ENCODE peak calls at places on chromosomes 2 and 18, in eight cellular contexts. Y is lower lobe of right lung; I is CD4-positive, CD25-positive, alpha-beta regulatory T cell; B is PC-9; Z is heart right ventricle; O is breast epithelium; M is tibial nerve; V is PC-3. F is an unnamed sample.

GRCh38 chr2:30410217-30410616 is 36.8 kb upstream of the LCLAT1 start:
- DNase-seq in Y (no peak), I (no peak), B (peak; percentile 84), Z (no peak), O (no peak), M (no peak), V (peak; percentile 64), F (no peak)

GRCh38 chr2:213991454-213992108 is 419.3 kb upstream of the VWC2L start:
- DNase-seq in Y (no peak), I (no peak), B (no peak), Z (no peak), O (no peak), M (no peak), V (peak; percentile 25), F (no peak)

GRCh38 chr2:205477016-205477705 is 205.1 kb upstream of the NRP2 start:
- DNase-seq in Y (no peak), I (no peak), B (no peak), Z (no peak), O (no peak), M (no peak), V (peak; percentile 26), F (no peak)

GRCh38 chr2:127811397-127811860 is 458 bp upstream of the WDR33 start:
- DNase-seq in Y (peak; percentile 53), I (no peak), B (no peak), Z (peak; percentile 21), O (no peak), M (no peak), V (no peak), F (no peak)

GRCh38 chr2:52405958-52406357 is 1361.6 kb upstream of the CHAC2 start:
- DNase-seq in Y (no peak), I (no peak), B (no peak), Z (no peak), O (no peak), M (no peak), V (no peak), F (no peak)

GRCh38 chr2:160255401-160255800 is 55.3 kb upstream of the ITGB6 start:
- DNase-seq in Y (no peak), I (no peak), B (no peak), Z (no peak), O (no peak), M (no peak), V (no peak), F (no peak)

GRCh38 chr2:224347181-224348051 is 54.5 kb downstream of the FAM124B start:
- DNase-seq in Y (no peak), I (no peak), B (no peak), Z (no peak), O (no peak), M (no peak), V (peak; percentile 28), F (no peak)

GRCh38 chr2:224832207-224832606 is 116.0 kb upstream of the CCDC195 start:
- DNase-seq in Y (no peak), I (no peak), B (no peak), Z (no peak), O (no peak), M (no peak), V (no peak), F (no peak)

GRCh38 chr18:52242711-52243110 is 97.3 kb upstream of the DCC start:
- DNase-seq in Y (no peak), I (no peak), B (no peak), Z (no peak), O (no peak), M (no peak), V (no peak), F (no peak)

GRCh38 chr2:28377984-28378678 is 14.5 kb upstream of the FOSL2 start:
- DNase-seq in Y (peak; percentile 80), I (no peak), B (peak; percentile 63), Z (no peak), O (peak; percentile 70), M (no peak), V (peak; percentile 15), F (no peak)

GRCh38 chr2:205802069-205802468 is 119.8 kb downstream of the NRP2 start:
- DNase-seq in Y (no peak), I (no peak), B (no peak), Z (no peak), O (no peak), M (no peak), V (no peak), F (no peak)

GRCh38 chr2:168060956-168061750 is 186.2 kb downstream of the STK39 start:
- DNase-seq in Y (no peak), I (no peak), B (no peak), Z (no peak), O (no peak), M (no peak), V (peak; percentile 36), F (no peak)

GRCh38 chr2:98464772-98465310 is 20.2 kb downstream of the INPP4A start:
- DNase-seq in Y (no peak), I (no peak), B (no peak), Z (no peak), O (no peak), M (no peak), V (no peak), F (peak; percentile 62)

GRCh38 chr2:207939342-207940108 is 85.8 kb downstream of the PLEKHM3 start:
- DNase-seq in Y (no peak), I (no peak), B (no peak), Z (no peak), O (no peak), M (no peak), V (peak; percentile 68), F (no peak)

GRCh38 chr18:48228301-48228715 is 180.9 kb downstream of the ZBTB7C start:
- DNase-seq in Y (peak; percentile 67), I (no peak), B (peak; percentile 78), Z (peak; percentile 57), O (no peak), M (peak; percentile 54), V (peak; percentile 39), F (no peak)

GRCh38 chr2:201680743-201681142 is 17.7 kb downstream of the MPP4 start:
- DNase-seq in Y (no peak), I (no peak), B (no peak), Z (no peak), O (no peak), M (no peak), V (peak; percentile 54), F (no peak)

GRCh38 chr2:241924069-241924908 is 54.8 kb downstream of the RTP5 start:
- DNase-seq in Y (no peak), I (no peak), B (no peak), Z (no peak), O (peak; percentile 20), M (no peak), V (no peak), F (no peak)

GRCh38 chr2:240873805-240874714 is 5.4 kb downstream of the AGXT start:
- DNase-seq in Y (peak; percentile 35), I (no peak), B (no peak), Z (no peak), O (no peak), M (no peak), V (no peak), F (no peak)

GRCh38 chr18:45670281-45670962 is 53.6 kb upstream of the SLC14A1 start:
- DNase-seq in Y (no peak), I (peak; percentile 18), B (no peak), Z (no peak), O (no peak), M (peak; percentile 38), V (no peak), F (no peak)

GRCh38 chr18:49094979-49095632 is 144.3 kb upstream of the SMAD7 start:
- DNase-seq in Y (no peak), I (no peak), B (peak; percentile 52), Z (no peak), O (no peak), M (peak; percentile 15), V (peak; percentile 43), F (no peak)

GRCh38 chr2:100427627-100428258 is 10.3 kb upstream of the CHST10 start:
- DNase-seq in Y (peak; percentile 71), I (peak; percentile 5), B (no peak), Z (no peak), O (no peak), M (peak; percentile 57), V (peak; percentile 68), F (peak; percentile 51)

GRCh38 chr18:52902188-52902587 is 562.2 kb downstream of the DCC start:
- DNase-seq in Y (no peak), I (no peak), B (no peak), Z (no peak), O (no peak), M (no peak), V (no peak), F (no peak)

GRCh38 chr2:166184789-166185188 is 57.0 kb upstream of the SCN1A start:
- DNase-seq in Y (no peak), I (no peak), B (peak; percentile 49), Z (no peak), O (no peak), M (no peak), V (peak; percentile 90), F (no peak)

GRCh38 chr2:160700006-160700405 is 206.4 kb upstream of the RBMS1 start:
- DNase-seq in Y (no peak), I (no peak), B (no peak), Z (no peak), O (no peak), M (no peak), V (no peak), F (no peak)

GRCh38 chr2:156332452-156333273 is at the start of gene NR4A2:
- DNase-seq in Y (peak; percentile 94), I (peak; percentile 92), B (peak; percentile 73), Z (peak; percentile 87), O (peak; percentile 88), M (peak; percentile 89), V (peak; percentile 90), F (peak; percentile 86)

GRCh38 chr2:55420901-55421300 is 1.2 kb upstream of the CCDC88A start:
- DNase-seq in Y (no peak), I (no peak), B (no peak), Z (no peak), O (no peak), M (no peak), V (no peak), F (no peak)
- H3K4me1 ChIP-seq in Y (peaks cover 15% of the 10 kb centered on the region), I (peaks cover 19% of the 10 kb centered on the region), B (peaks cover 29% of the 10 kb centered on the region), Z (peaks cover 36% of the 10 kb centered on the region), O (no peaks in the 10 kb centered on the region), M (peaks cover 27% of the 10 kb centered on the region), V (peaks cover 34% of the 10 kb centered on the region), F (peaks cover 17% of the 10 kb centered on the region)

GRCh38 chr2:144567745-144568144 is 47.8 kb upstream of the ZEB2 start:
- DNase-seq in Y (no peak), I (no peak), B (no peak), Z (no peak), O (no peak), M (no peak), V (no peak), F (no peak)
- H3K27me3 ChIP-seq in Y (no peaks in the 10 kb centered on the region), I (peaks cover 8% of the 10 kb centered on the region), B (no peaks in the 10 kb centered on the region), Z (no peaks in the 10 kb centered on the region), O (no peaks in the 10 kb centered on the region), M (no peaks in the 10 kb centered on the region), V (no peaks in the 10 kb centered on the region), F (no peaks in the 10 kb centered on the region)

GRCh38 chr18:62523255-62523588 is 397 bp downstream of the ZCCHC2 start:
- DNase-seq in Y (no peak), I (no peak), B (no peak), Z (no peak), O (no peak), M (no peak), V (no peak), F (no peak)
- H3K4me1 ChIP-seq in Y (peaks cover 38% of the 10 kb centered on the region), I (peaks cover 32% of the 10 kb centered on the region), B (peaks cover 30% of the 10 kb centered on the region), Z (peaks cover 32% of the 10 kb centered on the region), O (peaks cover 7% of the 10 kb centered on the region), M (peaks cover 27% of the 10 kb centered on the region), V (peaks cover 28% of the 10 kb centered on the region), F (peaks cover 29% of the 10 kb centered on the region)

GRCh38 chr18:59101830-59102414 is 37.8 kb upstream of the SEC11C start:
- DNase-seq in Y (no peak), I (no peak), B (peak; percentile 27), Z (no peak), O (no peak), M (no peak), V (no peak), F (no peak)
- H3K27me3 ChIP-seq in Y (peaks cover 14% of the 10 kb centered on the region), I (peaks cover 12% of the 10 kb centered on the region), B (peaks cover 87% of the 10 kb centered on the region), Z (peaks cover 13% of the 10 kb centered on the region), O (no peaks in the 10 kb centered on the region), M (no peaks in the 10 kb centered on the region), V (peaks cover 81% of the 10 kb centered on the region), F (peaks cover 4% of the 10 kb centered on the region)

GRCh38 chr2:43127941-43128561 is 98.4 kb downstream of the ZFP36L2 start:
- DNase-seq in Y (no peak), I (no peak), B (no peak), Z (no peak), O (no peak), M (no peak), V (no peak), F (no peak)
- H3K4me1 ChIP-seq in Y (peaks cover 63% of the 10 kb centered on the region), I (peaks cover 59% of the 10 kb centered on the region), B (peaks cover 48% of the 10 kb centered on the region), Z (peaks cover 65% of the 10 kb centered on the region), O (peaks cover 8% of the 10 kb centered on the region), M (peaks cover 54% of the 10 kb centered on the region), V (peaks cover 23% of the 10 kb centered on the region), F (peaks cover 68% of the 10 kb centered on the region)

F was measured in CD8-positive, alpha-beta memory T cell.